ENCODE peak calls at places on chromosomes 7 and 10, in six cellular contexts. Q is cardiac fibroblast, H is sigmoid colon, U is chondrocyte, I is adrenal gland, L is thoracic aorta. E is an unnamed sample.

GRCh38 chr10:31374146-31374696 is 55.2 kb downstream of the ZEB1 start:
- DNase-seq in Q (no peak), H (no peak), U (no peak), I (no peak), L (no peak), E (no peak)

GRCh38 chr10:31707578-31708411 is 220.8 kb downstream of the ARHGAP12 start:
- DNase-seq in Q (peak), H (peak), U (no peak), I (peak), L (no peak), E (peak)

GRCh38 chr10:130761032-130761575 is 550.4 kb downstream of the TCERG1L start:
- DNase-seq in Q (no peak), H (peak), U (peak), I (no peak), L (no peak), E (no peak)

GRCh38 chr7:24874791-24875190 is 105.2 kb downstream of the OSBPL3 start:
- DNase-seq in Q (no peak), H (no peak), U (no peak), I (no peak), L (no peak), E (no peak)

GRCh38 chr10:62972103-62972502 is 155.9 kb upstream of the EGR2 start:
- DNase-seq in Q (peak), H (no peak), U (no peak), I (no peak), L (no peak), E (no peak)

GRCh38 chr7:7221602-7222038 is 39.3 kb downstream of the C1GALT1 start:
- DNase-seq in Q (peak), H (no peak), U (no peak), I (no peak), L (no peak), E (no peak)

GRCh38 chr10:113939212-113939860 is 84.9 kb downstream of the NHLRC2 start:
- DNase-seq in Q (no peak), H (no peak), U (no peak), I (no peak), L (no peak), E (no peak)

GRCh38 chr7:18552943-18553584 is 57.5 kb downstream of the HDAC9 start:
- DNase-seq in Q (no peak), H (no peak), U (no peak), I (no peak), L (no peak), E (no peak)

GRCh38 chr7:157439149-157439548 is 102.3 kb downstream of the DNAJB6 start:
- DNase-seq in Q (no peak), H (peak), U (peak), I (peak), L (no peak), E (no peak)

GRCh38 chr10:34764347-34764991 is 50.6 kb downstream of the PARD3 start:
- DNase-seq in Q (no peak), H (no peak), U (no peak), I (no peak), L (no peak), E (no peak)

GRCh38 chr7:69654849-69655707 is 56.8 kb downstream of the AUTS2 start:
- DNase-seq in Q (no peak), H (no peak), U (no peak), I (no peak), L (no peak), E (no peak)

GRCh38 chr10:109343293-109343692 is 580.0 kb downstream of the XPNPEP1 start:
- DNase-seq in Q (no peak), H (no peak), U (no peak), I (no peak), L (no peak), E (no peak)

GRCh38 chr7:36937754-36938551 is 213.7 kb upstream of the AOAH start:
- DNase-seq in Q (no peak), H (no peak), U (no peak), I (no peak), L (no peak), E (no peak)

GRCh38 chr10:122417667-122418066 is 36.8 kb upstream of the ARMS2 start:
- DNase-seq in Q (peak), H (no peak), U (no peak), I (no peak), L (no peak), E (no peak)

GRCh38 chr10:227014-227413 is 91.8 kb downstream of the ZMYND11 start:
- DNase-seq in Q (peak), H (no peak), U (no peak), I (no peak), L (no peak), E (no peak)

GRCh38 chr10:100793055-100793454 is 47.7 kb downstream of the PAX2 start:
- DNase-seq in Q (no peak), H (no peak), U (peak), I (no peak), L (no peak), E (no peak)

GRCh38 chr10:83373659-83374058 is 765.6 kb upstream of the GHITM start:
- DNase-seq in Q (peak), H (no peak), U (no peak), I (no peak), L (no peak), E (peak)

GRCh38 chr7:55504093-55504859 is 68.0 kb downstream of the VOPP1 start:
- DNase-seq in Q (peak), H (no peak), U (no peak), I (no peak), L (no peak), E (no peak)

GRCh38 chr7:112462236-112462635 is 12.0 kb downstream of the IFRD1 start:
- DNase-seq in Q (peak), H (no peak), U (no peak), I (peak), L (no peak), E (no peak)

GRCh38 chr10:93376372-93377296 is 105.5 kb downstream of the MYOF start:
- DNase-seq in Q (peak), H (peak), U (no peak), I (peak), L (peak), E (no peak)

GRCh38 chr7:64625114-64626082 is 40.5 kb upstream of the ZNF107 start:
- DNase-seq in Q (no peak), H (no peak), U (no peak), I (no peak), L (no peak), E (no peak)

GRCh38 chr10:24153537-24153936 is 55.4 kb upstream of the KIAA1217 start:
- DNase-seq in Q (no peak), H (no peak), U (no peak), I (no peak), L (no peak), E (no peak)

GRCh38 chr10:108904163-108904878 is 1019.0 kb downstream of the XPNPEP1 start:
- DNase-seq in Q (peak), H (no peak), U (no peak), I (no peak), L (no peak), E (no peak)

GRCh38 chr7:137903382-137904169 is 56.8 kb upstream of the DGKI start:
- DNase-seq in Q (peak), H (peak), U (no peak), I (peak), L (no peak), E (peak)

GRCh38 chr7:40331915-40332314 is 197.1 kb downstream of the SUGCT start:
- DNase-seq in Q (peak), H (no peak), U (no peak), I (no peak), L (no peak), E (no peak)

GRCh38 chr10:3886191-3886590 is 101.2 kb upstream of the KLF6 start:
- DNase-seq in Q (peak), H (peak), U (no peak), I (peak), L (no peak), E (peak)

GRCh38 chr10:68231106-68231901 is 609 bp downstream of the ATOH7 start:
- DNase-seq in Q (peak), H (peak), U (peak), I (peak), L (no peak), E (peak)

GRCh38 chr10:49415846-49416245 is 20.0 kb upstream of the DRGX start:
- DNase-seq in Q (no peak), H (no peak), U (no peak), I (no peak), L (no peak), E (no peak)

GRCh38 chr10:101536800-101537199 is 51.3 kb downstream of the POLL start:
- DNase-seq in Q (peak), H (no peak), U (no peak), I (no peak), L (no peak), E (no peak)

GRCh38 chr7:4958477-4959301 is at the start of gene MMD2:
- DNase-seq in Q (no peak), H (peak), U (peak), I (no peak), L (no peak), E (peak)

GRCh38 chr7:49037348-49038210 is 113.2 kb downstream of the CDC14C start:
- DNase-seq in Q (no peak), H (no peak), U (no peak), I (no peak), L (no peak), E (no peak)

GRCh38 chr7:128067983-128068382 is 36.7 kb upstream of the LRRC4 start:
- DNase-seq in Q (no peak), H (no peak), U (no peak), I (no peak), L (no peak), E (no peak)

DNA sequence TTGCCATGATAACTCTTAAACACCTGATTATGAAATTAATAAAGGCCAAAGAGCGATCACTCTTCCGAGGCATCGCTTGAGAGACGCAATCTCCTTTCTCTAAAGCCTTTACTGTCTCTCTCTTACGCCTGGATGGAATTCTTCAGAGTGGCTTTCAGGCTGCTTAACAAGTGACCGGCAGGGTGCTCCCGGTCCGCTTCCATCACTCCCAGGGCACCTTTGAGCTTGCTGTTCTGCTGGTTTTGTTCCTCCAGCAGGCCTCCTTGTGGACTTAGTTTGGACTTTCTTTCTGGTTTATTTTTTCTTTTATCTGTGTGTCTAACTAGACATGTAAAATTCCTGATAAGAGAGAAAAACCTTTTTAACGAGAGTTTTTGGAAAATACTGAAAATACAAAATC is 60.9 kb downstream of the MRPL32 start:
- DNase-seq in Q (peak), H (no peak), U (no peak), I (no peak), L (no peak), E (no peak)
- TF ChIP-seq CTCF in Q (no peak), H (no peak), U (peak), I (no peak), L (no peak), E (no peak)

DNA sequence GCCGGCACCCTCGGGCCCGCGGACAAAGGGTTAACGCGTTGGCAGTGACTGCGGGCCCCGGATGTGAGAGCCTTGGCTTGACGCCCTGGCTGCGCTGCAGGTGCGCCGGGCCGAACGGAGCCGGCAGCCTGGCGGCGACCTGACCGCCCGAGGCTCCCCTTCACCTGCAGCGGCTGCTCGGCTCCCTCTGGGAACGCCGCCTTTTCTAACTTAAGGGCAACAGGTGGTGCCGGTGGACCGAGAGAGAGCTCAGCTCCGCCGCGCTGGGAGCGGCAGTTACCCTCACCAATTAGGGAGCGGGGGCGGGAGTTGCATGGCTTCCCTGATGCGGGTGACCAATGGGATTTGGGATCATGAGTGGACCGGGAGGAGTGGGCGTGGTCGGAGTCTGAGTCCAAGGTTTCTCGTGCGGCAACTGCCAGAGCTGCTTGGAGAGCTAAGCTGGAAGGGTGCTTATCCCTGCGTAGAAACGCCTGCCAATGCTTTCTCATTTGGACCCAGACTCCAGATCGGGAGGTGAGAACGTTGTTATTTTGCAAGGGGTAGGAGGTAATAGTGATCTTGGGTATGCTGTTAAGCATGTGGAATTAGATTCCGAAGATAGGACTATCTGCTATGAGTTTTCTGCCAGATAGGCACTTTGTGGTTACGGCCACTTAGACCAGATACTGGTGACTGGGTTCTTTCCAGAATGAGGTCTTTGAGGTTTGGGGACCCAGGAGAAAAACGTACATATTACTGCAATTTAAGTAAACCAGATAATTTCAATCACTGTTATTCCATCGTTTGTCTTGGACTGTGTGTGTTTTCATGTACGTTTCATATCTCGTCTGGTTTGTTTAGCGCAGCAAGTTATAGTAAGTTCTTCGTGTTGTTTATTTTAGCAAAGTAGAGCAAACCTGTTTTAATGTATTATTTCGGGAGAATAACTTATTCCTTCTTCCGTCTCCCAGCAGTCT is at the start of gene ARL4A:
- DNase-seq in Q (peak), H (peak), U (peak), I (peak), L (peak), E (peak)
- TF ChIP-seq CTCF in Q (no peak), H (no peak), U (peak), I (no peak), L (no peak), E (no peak)

GRCh38 chr7:105136221-105136620 is 122.2 kb downstream of the KMT2E start:
- DNase-seq in Q (no peak), H (no peak), U (no peak), I (no peak), L (no peak), E (no peak)

GRCh38 chr7:105137898-105138297 is 123.9 kb downstream of the KMT2E start:
- DNase-seq in Q (no peak), H (no peak), U (no peak), I (no peak), L (no peak), E (no peak)

GRCh38 chr7:105139381-105139780 is 125.4 kb downstream of the KMT2E start:
- DNase-seq in Q (no peak), H (no peak), U (no peak), I (no peak), L (no peak), E (no peak)

GRCh38 chr7:105141068-105141467 is 127.1 kb downstream of the KMT2E start:
- DNase-seq in Q (peak), H (no peak), U (no peak), I (no peak), L (no peak), E (peak)
- TF ChIP-seq CTCF in Q (peak), H (no peak), U (peak), I (peak), L (no peak), E (no peak)

GRCh38 chr7:80997841-80998240 is 79.0 kb upstream of the SEMA3C start:
- DNase-seq in Q (no peak), H (no peak), U (no peak), I (no peak), L (no peak), E (no peak)

GRCh38 chr7:80999180-80999579 is 80.3 kb upstream of the SEMA3C start:
- DNase-seq in Q (no peak), H (no peak), U (no peak), I (no peak), L (no peak), E (no peak)

GRCh38 chr7:81002471-81002870 is 83.6 kb upstream of the SEMA3C start:
- DNase-seq in Q (no peak), H (no peak), U (no peak), I (no peak), L (no peak), E (no peak)

GRCh38 chr7:81004098-81004497 is 85.2 kb upstream of the SEMA3C start:
- DNase-seq in Q (peak), H (no peak), U (no peak), I (no peak), L (no peak), E (no peak)

GRCh38 chr7:80999771-81000170 is 80.9 kb upstream of the SEMA3C start:
- DNase-seq in Q (no peak), H (no peak), U (no peak), I (no peak), L (no peak), E (no peak)
- TF ChIP-seq CTCF in Q (no peak), H (no peak), U (no peak), I (no peak), L (no peak), E (no peak)

GRCh38 chr7:132045002-132045401 is 488.6 kb upstream of the PODXL start:
- DNase-seq in Q (no peak), H (no peak), U (no peak), I (no peak), L (no peak), E (no peak)
- TF ChIP-seq CTCF in Q (no peak), H (no peak), U (no peak), I (no peak), L (no peak), E (no peak)